ENCODE peak calls at places on chromosomes 4 and X, in ten cellular contexts. P is D341Med, O is Daoy, U is brain microvascular endothelial cell, H is globus pallidus, W is left ventricle myocardium inferior, G is EL, I is NCI-H1092 treated with DMSO at 0.1 percent for 48 hours, Q is A549, K is EH. A is an unnamed sample.

GRCh38 chr4:68655764-68656444 is 14.5 kb downstream of the UGT2B15 start:
- DNase-seq in P (no peak), O (no peak), U (no peak), H (no peak), W (no peak), G (no peak), I (no peak), Q (no peak), K (no peak), A (no peak)

GRCh38 chrX:54891573-54891972 is 29.1 kb upstream of the TRO start:
- DNase-seq in P (peak; percentile 31), O (no peak), U (peak; percentile 48), H (peak; percentile 37), W (no peak), G (peak; percentile 18), I (peak; percentile 32), Q (peak; percentile 1), K (peak; percentile 47), A (peak; percentile 52)

GRCh38 chrX:40318076-40318475 is 220.3 kb upstream of the BCOR start:
- DNase-seq in P (no peak), O (no peak), U (no peak), H (no peak), W (no peak), G (no peak), I (no peak), Q (no peak), K (no peak), A (no peak)

GRCh38 chr4:99715286-99715685 is 57.7 kb upstream of the C4orf54 start:
- DNase-seq in P (no peak), O (no peak), U (no peak), H (no peak), W (no peak), G (no peak), I (no peak), Q (no peak), K (no peak), A (no peak)

GRCh38 chr4:12583286-12583685 is 900.9 kb downstream of the RAB28 start:
- DNase-seq in P (no peak), O (no peak), U (peak; percentile 24), H (no peak), W (no peak), G (no peak), I (no peak), Q (no peak), K (no peak), A (no peak)

GRCh38 chrX:3526084-3526483 is 179.6 kb upstream of the MXRA5 start:
- DNase-seq in P (no peak), O (no peak), U (peak; percentile 47), H (no peak), W (no peak), G (peak; percentile 47), I (no peak), Q (no peak), K (peak; percentile 81), A (peak; percentile 74)

GRCh38 chr4:79241846-79242245 is 84.0 kb downstream of the NAA11 start:
- DNase-seq in P (no peak), O (peak; percentile 35), U (peak; percentile 45), H (no peak), W (no peak), G (peak; percentile 34), I (no peak), Q (no peak), K (peak; percentile 17), A (peak; percentile 64)

GRCh38 chr4:55612341-55612740 is 20.3 kb upstream of the PDCL2 start:
- DNase-seq in P (no peak), O (no peak), U (no peak), H (no peak), W (no peak), G (no peak), I (no peak), Q (no peak), K (no peak), A (no peak)

GRCh38 chr4:45951153-45951552 is 172.7 kb downstream of the GABRG1 start:
- DNase-seq in P (no peak), O (no peak), U (no peak), H (no peak), W (no peak), G (no peak), I (no peak), Q (no peak), K (no peak), A (no peak)

GRCh38 chr4:18917689-18918088 is 896.1 kb upstream of the LCORL start:
- DNase-seq in P (no peak), O (no peak), U (peak; percentile 88), H (no peak), W (no peak), G (peak; percentile 90), I (no peak), Q (no peak), K (peak; percentile 65), A (no peak)

GRCh38 chrX:29231800-29232199 is 644.6 kb downstream of the IL1RAPL1 start:
- DNase-seq in P (no peak), O (no peak), U (no peak), H (peak; percentile 22), W (no peak), G (no peak), I (no peak), Q (no peak), K (no peak), A (peak; percentile 5)

GRCh38 chr4:25367004-25367621 is 9.9 kb upstream of the ANAPC4 start:
- DNase-seq in P (no peak), O (peak; percentile 20), U (no peak), H (peak; percentile 20), W (no peak), G (peak; percentile 44), I (peak; percentile 26), Q (no peak), K (peak; percentile 56), A (peak; percentile 52)

GRCh38 chrX:154317391-154318000 is 21.9 kb downstream of the TKTL1 start:
- DNase-seq in P (peak; percentile 50), O (no peak), U (no peak), H (no peak), W (no peak), G (peak; percentile 12), I (peak; percentile 15), Q (peak; percentile 39), K (peak; percentile 36), A (peak; percentile 39)

GRCh38 chr4:163595590-163595989 is 101.1 kb downstream of the TMA16 start:
- DNase-seq in P (no peak), O (no peak), U (no peak), H (no peak), W (no peak), G (no peak), I (no peak), Q (no peak), K (no peak), A (no peak)

GRCh38 chrX:129795584-129795983 is 15.8 kb downstream of the SASH3 start:
- DNase-seq in P (no peak), O (no peak), U (no peak), H (no peak), W (no peak), G (no peak), I (no peak), Q (no peak), K (no peak), A (no peak)

GRCh38 chr4:70721747-70722146 is at the start of gene RUFY3:
- DNase-seq in P (peak; percentile 82), O (peak; percentile 66), U (peak; percentile 87), H (peak; percentile 95), W (no peak), G (peak; percentile 87), I (peak; percentile 93), Q (no peak), K (peak; percentile 96), A (peak; percentile 93)

GRCh38 chr4:135365065-135365464 is 1163.5 kb upstream of the PABPC4L start:
- DNase-seq in P (no peak), O (no peak), U (no peak), H (no peak), W (no peak), G (peak; percentile 63), I (no peak), Q (no peak), K (peak; percentile 47), A (no peak)

GRCh38 chr4:120683902-120684540 is 238.5 kb downstream of the PRDM5 start:
- DNase-seq in P (no peak), O (no peak), U (no peak), H (no peak), W (no peak), G (no peak), I (no peak), Q (no peak), K (no peak), A (no peak)

GRCh38 chrX:21354725-21355124 is 19.5 kb upstream of the CNKSR2 start:
- DNase-seq in P (no peak), O (no peak), U (no peak), H (no peak), W (no peak), G (no peak), I (no peak), Q (no peak), K (peak; percentile 1), A (peak; percentile 8)

GRCh38 chr4:82801910-82802521 is 3.4 kb upstream of the SCD5 start:
- DNase-seq in P (no peak), O (peak; percentile 13), U (no peak), H (no peak), W (no peak), G (peak; percentile 42), I (peak; percentile 43), Q (no peak), K (peak; percentile 51), A (peak; percentile 58)

GRCh38 chrX:131316260-131316659 is 27.2 kb upstream of the IGSF1 start:
- DNase-seq in P (no peak), O (peak; percentile 4), U (no peak), H (no peak), W (no peak), G (no peak), I (no peak), Q (no peak), K (no peak), A (no peak)

GRCh38 chrX:122196338-122196737 is 987.7 kb upstream of the GRIA3 start:
- DNase-seq in P (no peak), O (no peak), U (no peak), H (no peak), W (no peak), G (no peak), I (no peak), Q (no peak), K (no peak), A (no peak)